ENCODE peak calls at places on chromosome 10, in ten cellular contexts. D is Calu3; N is NCI-H748 treated with DMSO at 0.1 percent for 48 hours; G is NCI-H446; Y is amniotic epithelial cell; Z is GM23248; C is ACHN; A is stimulated activated CD4-positive, alpha-beta T cell treated with anti-CD3 and anti-CD28 coated beads, Interleukin-15, amount 100 ng/mL, for 24 hours; X is mammary epithelial cell; J is AG20443. F is an unnamed sample.

GRCh38 chr10:87656431-87657072 is 3.1 kb upstream of the PAPSS2 start:
- DNase-seq in Y (peak), Z (peak), D (no peak), A (no peak), X (no peak), G (peak), N (peak), J (peak), C (peak), F (no peak)

GRCh38 chr10:101893510-101894120 is 50.0 kb upstream of the KCNIP2 start:
- DNase-seq in D (no peak), A (no peak), Y (no peak), J (no peak), C (no peak), N (no peak), G (no peak), X (no peak), Z (no peak), F (no peak)

GRCh38 chr10:95234951-95235350 is 40.9 kb downstream of the ACSM6 start:
- DNase-seq in N (no peak), Z (no peak), J (no peak), G (peak), A (no peak), X (no peak), Y (no peak), D (no peak), C (no peak), F (no peak)

GRCh38 chr10:117448840-117449239 is 73.6 kb upstream of the PDZD8 start:
- DNase-seq in Z (no peak), X (no peak), G (no peak), D (no peak), N (no peak), Y (no peak), C (no peak), J (no peak), A (no peak), F (no peak)

GRCh38 chr10:100817268-100817839 is 72.0 kb downstream of the PAX2 start:
- DNase-seq in C (peak), Y (no peak), A (no peak), D (no peak), N (no peak), G (no peak), X (no peak), Z (no peak), J (no peak), F (no peak)

GRCh38 chr10:102555781-102556328 is 52.1 kb downstream of the SUFU start:
- DNase-seq in C (no peak), D (no peak), Z (peak), A (no peak), N (no peak), G (no peak), Y (peak), X (peak), J (peak), F (no peak)

GRCh38 chr10:101001225-101002035 is 1.8 kb downstream of the LZTS2 start:
- DNase-seq in Y (peak), Z (peak), X (peak), J (peak), D (no peak), A (no peak), G (no peak), C (peak), N (no peak), F (no peak)

GRCh38 chr10:80460399-80461207 is 6.5 kb downstream of the TSPAN14 start:
- DNase-seq in N (peak), C (no peak), X (peak), D (peak), Z (peak), J (peak), Y (peak), G (peak), A (no peak), F (no peak)

GRCh38 chr10:25059990-25060389 is 43.6 kb downstream of the THNSL1 start:
- DNase-seq in C (peak), J (peak), N (no peak), A (no peak), Z (peak), Y (peak), D (peak), G (peak), X (peak), F (no peak)

GRCh38 chr10:103553743-103554487 is 60.4 kb downstream of the NEURL1 start:
- DNase-seq in A (peak), G (no peak), C (no peak), N (no peak), J (no peak), Z (peak), D (no peak), Y (no peak), X (no peak), F (peak)

GRCh38 chr10:78623577-78624215 is 445.1 kb upstream of the ZMIZ1 start:
- DNase-seq in A (no peak), G (no peak), N (peak), J (peak), D (peak), Z (peak), Y (peak), X (peak), C (peak), F (no peak)

GRCh38 chr10:119670717-119671116 is 19.5 kb downstream of the BAG3 start:
- DNase-seq in A (no peak), N (no peak), J (peak), G (no peak), Y (peak), D (no peak), C (peak), Z (peak), X (peak), F (no peak)

GRCh38 chr10:98258683-98259454 is 9.1 kb downstream of the LOXL4 start:
- DNase-seq in X (no peak), G (no peak), C (no peak), N (no peak), Z (peak), D (no peak), A (no peak), J (no peak), Y (no peak), F (no peak)

F was measured in activated naive CD8-positive, alpha-beta T cell treated with anti-CD3 and anti-CD28 coated beads for 36 hours.